ENCODE peak calls at places on chromosomes 6 and 20, in seven cellular contexts. G, Z, J, A, T, B and V are unnamed samples.
A peak's percentile ranks its signal among the peaks of the same experiment; 100 is the strongest.

GRCh38 chr20:63734946-63735858 is 1.3 kb upstream of the LIME1 start:
- DNase-seq in G (no peak), Z (no peak), J (no peak), A (peak; percentile 62), T (peak; percentile 63), B (no peak), V (no peak)

GRCh38 chr6:155041781-155042279 is 46.7 kb downstream of the TIAM2 start:
- DNase-seq in G (no peak), Z (peak; percentile 70), J (no peak), A (peak; percentile 39), T (no peak), B (peak; percentile 5), V (no peak)

GRCh38 chr6:159097256-159097655 is 52.5 kb upstream of the TAGAP start:
- DNase-seq in G (no peak), Z (no peak), J (no peak), A (no peak), T (no peak), B (no peak), V (no peak)

GRCh38 chr6:121965739-121966138 is 433.7 kb upstream of the HSF2 start:
- DNase-seq in G (peak; percentile 25), Z (no peak), J (no peak), A (no peak), T (no peak), B (no peak), V (no peak)

GRCh38 chr6:47512872-47513271 is 35.3 kb downstream of the CD2AP start:
- DNase-seq in G (no peak), Z (no peak), J (no peak), A (no peak), T (no peak), B (no peak), V (no peak)

GRCh38 chr6:111280445-111280844 is 193.1 kb downstream of the SLC16A10 start:
- DNase-seq in G (no peak), Z (no peak), J (no peak), A (no peak), T (no peak), B (no peak), V (no peak)

GRCh38 chr20:22834651-22835256 is 200.4 kb upstream of the SSTR4 start:
- DNase-seq in G (no peak), Z (no peak), J (no peak), A (no peak), T (no peak), B (no peak), V (no peak)

GRCh38 chr6:147150303-147150702 is 53.9 kb upstream of the STXBP5 start:
- DNase-seq in G (no peak), Z (no peak), J (no peak), A (no peak), T (no peak), B (no peak), V (no peak)

GRCh38 chr6:12735786-12736185 is 19.2 kb downstream of the PHACTR1 start:
- DNase-seq in G (no peak), Z (no peak), J (no peak), A (no peak), T (no peak), B (no peak), V (no peak)

GRCh38 chr6:15239606-15240364 is 6.1 kb upstream of the JARID2 start:
- DNase-seq in G (no peak), Z (peak; percentile 77), J (no peak), A (no peak), T (no peak), B (no peak), V (no peak)

GRCh38 chr20:62986257-62986807 is 20.4 kb downstream of the BHLHE23 start:
- DNase-seq in G (no peak), Z (no peak), J (no peak), A (no peak), T (no peak), B (no peak), V (no peak)

GRCh38 chr6:5764401-5764955 is 242.2 kb downstream of the NRN1 start:
- DNase-seq in G (peak; percentile 83), Z (no peak), J (no peak), A (no peak), T (no peak), B (no peak), V (no peak)

GRCh38 chr6:16105874-16106273 is 23.0 kb upstream of the MYLIP start:
- DNase-seq in G (no peak), Z (no peak), J (no peak), A (no peak), T (no peak), B (no peak), V (no peak)

GRCh38 chr20:4161447-4162251 is 146.3 kb upstream of the RNF24 start:
- DNase-seq in G (no peak), Z (no peak), J (peak; percentile 89), A (no peak), T (no peak), B (peak; percentile 84), V (peak; percentile 54)

GRCh38 chr20:7673841-7674240 is 266.4 kb downstream of the HAO1 start:
- DNase-seq in G (no peak), Z (no peak), J (no peak), A (no peak), T (no peak), B (no peak), V (no peak)

GRCh38 chr6:34055223-34055933 is 90.5 kb downstream of the GRM4 start:
- DNase-seq in G (peak; percentile 47), Z (peak; percentile 61), J (peak; percentile 62), A (peak; percentile 65), T (peak; percentile 72), B (peak; percentile 57), V (peak; percentile 39)

GRCh38 chr20:38116409-38117165 is 48.5 kb downstream of the TGM2 start:
- DNase-seq in G (no peak), Z (no peak), J (no peak), A (no peak), T (no peak), B (no peak), V (no peak)

GRCh38 chr6:118894425-118895240 is 681 bp downstream of the ASF1A start:
- DNase-seq in G (peak; percentile 79), Z (peak; percentile 68), J (peak; percentile 65), A (peak; percentile 77), T (peak; percentile 79), B (peak; percentile 66), V (peak; percentile 56)
- TF ChIP-seq POLR2A in G (no peak), Z (peak; percentile 67), J (no peak), A (peak; percentile 68), T (no peak), B (no peak), V (no peak)

GRCh38 chr6:43359381-43359780 is 10.1 kb downstream of the ZNF318 start:
- DNase-seq in G (no peak), Z (no peak), J (no peak), A (no peak), T (no peak), B (no peak), V (no peak)

GRCh38 chr6:43359831-43360230 is 9.6 kb downstream of the ZNF318 start:
- DNase-seq in G (no peak), Z (no peak), J (no peak), A (no peak), T (no peak), B (no peak), V (no peak)

GRCh38 chr6:43361269-43361668 is 8.2 kb downstream of the ZNF318 start:
- DNase-seq in G (no peak), Z (no peak), J (no peak), A (no peak), T (no peak), B (no peak), V (no peak)

DNA sequence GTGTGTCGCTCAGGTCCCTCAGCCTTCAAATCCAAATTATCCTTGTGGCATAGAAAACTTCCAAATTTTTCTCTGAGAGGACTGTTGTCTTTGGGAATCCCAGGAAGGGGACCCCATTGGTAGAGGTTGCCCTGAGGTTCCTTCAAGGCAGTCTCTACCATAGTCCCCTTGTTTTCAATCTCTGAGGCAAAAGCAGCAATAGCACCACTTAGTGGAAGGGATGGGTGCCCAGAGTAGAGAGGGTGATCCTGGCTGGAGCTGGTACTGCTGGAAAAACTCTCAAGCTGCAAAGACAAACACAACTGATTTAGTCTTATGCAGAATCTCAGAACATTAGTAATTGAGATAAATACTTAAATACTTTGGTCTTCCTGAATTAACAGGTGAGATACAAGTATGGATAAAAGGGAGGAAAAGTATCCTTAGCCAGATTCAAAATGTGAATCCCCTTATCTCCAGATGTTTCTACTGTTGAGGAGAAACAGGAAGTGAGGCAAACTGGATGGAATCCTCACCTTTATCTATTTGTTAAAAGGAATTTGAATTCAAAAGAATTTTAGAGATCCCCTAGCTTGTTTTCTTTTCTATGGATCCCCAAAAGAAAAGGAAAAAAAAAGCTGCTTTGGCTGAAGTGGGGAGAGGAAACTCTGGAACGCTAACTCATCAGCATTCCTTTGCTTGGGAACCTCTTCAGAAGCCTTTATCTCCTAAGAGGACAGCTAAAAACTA is 13.4 kb downstream of the ZNF318 start:
- DNase-seq in G (no peak), Z (peak; percentile 24), J (no peak), A (no peak), T (no peak), B (no peak), V (no peak)
- TF ChIP-seq CTCF in G (peak; percentile 51), Z (peak; percentile 23), J (no peak), A (peak; percentile 19), T (peak; percentile 14), B (peak; percentile 37), V (no peak)

GRCh38 chr20:31881945-31882344 is 11.5 kb downstream of the TTLL9 start:
- DNase-seq in G (no peak), Z (no peak), J (no peak), A (no peak), T (no peak), B (no peak), V (no peak)

GRCh38 chr20:31877684-31878083 is 7.2 kb downstream of the TTLL9 start:
- DNase-seq in G (no peak), Z (no peak), J (no peak), A (no peak), T (no peak), B (no peak), V (no peak)

GRCh38 chr20:31883829-31884228 is 13.4 kb downstream of the TTLL9 start:
- DNase-seq in G (no peak), Z (no peak), J (no peak), A (no peak), T (no peak), B (no peak), V (no peak)

GRCh38 chr20:31879143-31879987 is 8.9 kb downstream of the TTLL9 start:
- DNase-seq in G (peak; percentile 97), Z (peak; percentile 95), J (peak; percentile 96), A (peak; percentile 99), T (peak; percentile 98), B (peak; percentile 98), V (peak; percentile 96)
- TF ChIP-seq POLR2A in G (no peak), Z (peak; percentile 27), J (no peak), A (peak; percentile 87), T (no peak), B (no peak), V (peak; percentile 58)

DNA sequence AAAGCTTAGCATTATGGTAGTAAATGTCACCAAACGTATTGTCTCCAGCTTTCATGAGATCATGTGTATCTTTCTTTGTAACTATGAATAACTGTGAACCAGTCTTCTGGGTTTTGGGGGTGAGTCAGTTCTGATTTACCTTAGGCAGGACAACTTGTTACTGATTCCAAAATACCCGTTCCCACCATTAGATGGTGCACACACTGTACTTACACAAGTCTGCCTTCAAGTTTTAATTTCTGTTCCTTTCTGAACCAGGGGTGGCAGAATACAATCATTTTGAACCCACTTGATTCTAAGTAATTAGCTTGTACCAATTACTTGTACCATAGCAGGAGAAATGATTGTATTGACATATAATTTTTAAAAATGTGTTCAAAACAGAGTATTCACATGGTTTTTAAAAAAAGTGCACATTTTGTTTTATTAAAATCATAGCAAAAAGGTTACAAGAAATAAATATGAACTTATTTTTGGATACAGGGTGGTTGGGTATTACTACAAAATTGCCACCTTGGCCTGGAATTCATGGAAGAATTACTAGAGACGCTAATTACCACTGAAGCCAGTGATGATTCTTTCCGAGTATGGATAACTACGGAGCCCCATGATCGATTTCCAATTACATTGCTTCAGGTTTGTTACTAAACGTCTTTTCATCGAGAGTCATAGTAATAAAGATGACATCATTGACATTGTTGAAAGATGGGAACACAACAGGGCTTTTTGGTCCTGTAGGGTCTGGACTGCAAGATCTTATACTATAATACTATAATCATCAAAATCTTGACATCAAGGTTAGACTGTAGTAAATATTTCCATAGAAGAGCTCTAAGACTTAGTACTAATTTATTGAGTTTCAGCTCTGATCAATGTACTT is 75.2 kb upstream of the GLP1R start:
- DNase-seq in G (no peak), Z (peak; percentile 76), J (no peak), A (peak; percentile 37), T (no peak), B (peak; percentile 69), V (peak; percentile 51)
- TF ChIP-seq CTCF in G (peak; percentile 66), Z (peak; percentile 46), J (peak; percentile 73), A (peak; percentile 68), T (peak; percentile 52), B (peak; percentile 87), V (peak; percentile 76)